ENCODE peak calls at places on chromosomes 7 and 10, in six cellular contexts. X is uterus; M is RWPE1; T is CD8-positive, alpha-beta T cell; B is hepatocyte; Z is MM.1S. K is an unnamed sample.

GRCh38 chr10:32049113-32049512 is 7.1 kb downstream of the KIF5B start:
- DNase-seq in T (no peak), B (no peak), X (no peak), Z (no peak), M (no peak), K (no peak)

GRCh38 chr10:1168763-1169162 is 112.6 kb downstream of the WDR37 start:
- DNase-seq in Z (no peak), M (no peak), T (no peak), X (no peak), B (no peak), K (no peak)

GRCh38 chr7:44796034-44796503 is 412 bp upstream of the PPIA start:
- DNase-seq in T (no peak), B (no peak), Z (peak), M (peak), X (no peak), K (no peak)

GRCh38 chr10:95655571-95656290 is 780 bp downstream of the ALDH18A1 start:
- DNase-seq in B (peak), Z (peak), M (peak), X (no peak), T (no peak), K (peak)

GRCh38 chr10:51124852-51125251 is 50.6 kb downstream of the PRKG1 start:
- DNase-seq in B (no peak), X (no peak), Z (no peak), T (no peak), M (no peak), K (no peak)

GRCh38 chr7:149773446-149774236 is at the start of gene ZNF467:
- DNase-seq in T (peak), B (peak), M (no peak), Z (no peak), X (peak), K (no peak)

GRCh38 chr7:129466796-129467195 is 32.6 kb downstream of the STRIP2 start:
- DNase-seq in X (no peak), Z (no peak), B (no peak), M (no peak), T (no peak), K (no peak)

GRCh38 chr7:27767374-27767773 is 27.4 kb downstream of the TAX1BP1 start:
- DNase-seq in X (no peak), T (no peak), M (no peak), B (no peak), Z (no peak), K (no peak)

GRCh38 chr10:118965636-118966035 is 63.9 kb upstream of the NANOS1 start:
- DNase-seq in Z (no peak), B (peak), X (no peak), T (no peak), M (no peak), K (no peak)

GRCh38 chr10:24897326-24897926 is 55.0 kb downstream of the PRTFDC1 start:
- DNase-seq in T (no peak), X (no peak), M (no peak), B (no peak), Z (no peak), K (no peak)

GRCh38 chr7:57415326-57415725 is 34.7 kb upstream of the ZNF716 start:
- DNase-seq in M (no peak), B (no peak), X (no peak), Z (no peak), T (no peak), K (no peak)

GRCh38 chr10:47205199-47205598 is 94.8 kb upstream of the GDF10 start:
- DNase-seq in M (no peak), B (no peak), X (no peak), T (no peak), Z (no peak), K (no peak)

GRCh38 chr10:44913312-44914079 is 2.4 kb downstream of the TMEM72 start:
- DNase-seq in M (no peak), Z (peak), B (peak), T (peak), X (no peak), K (no peak)

GRCh38 chr10:43134126-43134905 is 3.9 kb upstream of the CSGALNACT2 start:
- DNase-seq in B (no peak), Z (no peak), M (no peak), T (no peak), X (no peak), K (no peak)

GRCh38 chr7:149774237-149775175 is 1.1 kb upstream of the ZNF467 start:
- DNase-seq in M (no peak), Z (no peak), B (peak), T (no peak), X (peak), K (no peak)

GRCh38 chr7:114081606-114082425 is 163.0 kb upstream of the PPP1R3A start:
- DNase-seq in B (peak), M (peak), T (no peak), X (no peak), Z (peak), K (peak)

GRCh38 chr10:24929056-24929544 is 23.3 kb downstream of the PRTFDC1 start:
- DNase-seq in M (no peak), T (no peak), X (no peak), Z (no peak), B (no peak), K (no peak)

GRCh38 chr10:84337199-84337598 is 8.8 kb downstream of the CCSER2 start:
- DNase-seq in T (no peak), M (no peak), X (no peak), Z (no peak), B (no peak), K (no peak)

GRCh38 chr7:156752371-156753297 is 112.1 kb downstream of the RNF32 start:
- DNase-seq in X (no peak), T (no peak), B (no peak), Z (no peak), M (no peak), K (no peak)

GRCh38 chr10:98881789-98882188 is 353.9 kb downstream of the HPSE2 start:
- DNase-seq in Z (no peak), B (no peak), M (no peak), X (no peak), T (no peak), K (no peak)

GRCh38 chr7:102152672-102153585 is 133.7 kb upstream of the SH2B2 start:
- DNase-seq in X (peak), Z (no peak), B (peak), M (peak), T (no peak), K (no peak)

GRCh38 chr7:143214789-143215679 is 6.8 kb upstream of the TAS2R40 start:
- DNase-seq in T (peak), M (peak), B (peak), X (peak), Z (peak), K (peak)

GRCh38 chr10:91796332-91797076 is 1.7 kb upstream of the TNKS2 start:
- DNase-seq in B (peak), X (peak), M (peak), T (peak), Z (peak), K (peak)

GRCh38 chr10:84762754-84763394 is 434.5 kb downstream of the CCSER2 start:
- DNase-seq in B (no peak), T (no peak), M (no peak), X (no peak), Z (no peak), K (no peak)

GRCh38 chr10:45454859-45455258 is 80.8 kb downstream of the ALOX5 start:
- DNase-seq in M (no peak), T (no peak), X (no peak), Z (peak), B (no peak), K (no peak)

GRCh38 chr10:83983578-83984255 is 155.6 kb upstream of the GHITM start:
- DNase-seq in B (no peak), Z (no peak), T (no peak), X (no peak), M (peak), K (no peak)

GRCh38 chr10:126111562-126111961 is 215.2 kb downstream of the FANK1 start:
- DNase-seq in T (no peak), B (no peak), Z (no peak), X (no peak), M (no peak), K (no peak)

GRCh38 chr10:131655101-131655849 is 245.5 kb upstream of the PPP2R2D start:
- DNase-seq in B (peak), Z (no peak), T (no peak), X (no peak), M (peak), K (no peak)

GRCh38 chr7:78852951-78853350 is 600.5 kb downstream of the MAGI2 start:
- DNase-seq in T (no peak), Z (no peak), X (no peak), M (no peak), B (no peak), K (no peak)

GRCh38 chr10:45437587-45438456 is 63.8 kb downstream of the ALOX5 start:
- DNase-seq in Z (no peak), B (no peak), T (no peak), X (no peak), M (no peak), K (no peak)

GRCh38 chr10:121326905-121327304 is 271.3 kb downstream of the FGFR2 start:
- DNase-seq in B (no peak), X (no peak), M (peak), T (no peak), Z (no peak), K (no peak)
- TF ChIP-seq CTCF in B (no peak), X (no peak), M (no peak), T (no peak), Z (no peak), K (no peak)

DNA sequence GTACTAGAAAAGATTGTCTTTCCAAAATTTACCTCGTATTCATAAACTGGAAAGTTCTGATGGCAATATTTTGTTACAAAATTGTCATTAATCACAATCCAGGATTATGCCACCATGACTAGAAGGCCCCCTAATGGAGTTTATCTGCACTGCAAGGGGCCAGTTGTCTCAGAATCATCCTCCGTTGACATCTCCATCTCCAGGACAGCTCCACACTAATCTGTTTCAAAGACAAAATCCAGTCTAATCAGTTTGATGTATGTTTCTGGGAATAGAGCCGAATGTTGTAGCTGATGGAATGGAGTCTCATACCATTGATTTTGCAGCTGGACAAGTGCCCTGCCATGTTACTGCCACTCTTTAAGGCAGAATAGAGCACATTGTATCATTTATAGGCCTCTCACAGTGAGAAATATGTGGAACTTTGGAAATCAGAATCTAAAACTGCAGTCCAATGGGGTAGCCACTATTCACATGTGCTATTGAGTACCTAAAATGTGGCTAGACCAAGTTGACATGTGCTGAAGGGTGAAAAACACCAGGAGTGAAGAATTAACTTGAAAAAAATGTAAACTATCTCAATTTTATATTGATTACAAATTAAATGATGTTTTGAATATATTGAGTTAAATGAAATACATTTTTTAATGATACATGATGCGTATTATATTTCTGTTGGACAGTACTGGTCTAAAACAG is 38.3 kb upstream of the TOMM7 start:
- DNase-seq in B (no peak), M (no peak), T (no peak), X (no peak), Z (no peak), K (no peak)
- TF ChIP-seq CTCF in B (no peak), M (peak), T (peak), X (no peak), Z (peak), K (peak)

GRCh38 chr10:12550994-12551393 is 201.6 kb downstream of the CAMK1D start:
- DNase-seq in B (no peak), X (no peak), Z (no peak), T (no peak), M (no peak), K (no peak)

GRCh38 chr10:12547301-12547771 is 198.0 kb downstream of the CAMK1D start:
- DNase-seq in X (no peak), Z (no peak), T (no peak), M (no peak), B (no peak), K (no peak)

GRCh38 chr10:12543589-12543988 is 194.2 kb downstream of the CAMK1D start:
- DNase-seq in B (no peak), X (no peak), T (no peak), M (no peak), Z (no peak), K (no peak)

DNA sequence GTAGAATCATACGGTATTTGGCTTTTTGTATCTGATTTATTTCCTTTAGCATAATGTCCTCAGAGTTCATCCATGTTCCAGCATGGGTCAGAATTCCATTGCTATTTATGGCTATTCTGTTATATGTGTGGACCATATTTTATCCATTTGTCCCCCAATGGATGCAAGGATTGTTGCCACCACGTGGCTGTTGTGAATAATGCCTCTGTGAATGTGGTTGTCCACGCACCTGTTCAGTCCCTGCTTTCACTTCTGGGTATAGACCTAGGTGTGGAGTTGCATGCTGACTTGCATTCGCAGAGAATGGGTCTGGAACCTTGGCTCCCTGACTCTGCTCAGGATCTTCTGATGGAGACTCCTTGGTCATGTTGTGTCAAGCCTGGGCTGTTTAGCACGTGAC is 199.9 kb downstream of the CAMK1D start:
- DNase-seq in M (peak), X (no peak), B (no peak), T (no peak), Z (peak), K (peak)
- TF ChIP-seq CTCF in M (no peak), X (no peak), B (no peak), T (no peak), Z (peak), K (no peak)

GRCh38 chr7:66423729-66424128 is 205.0 kb upstream of the KCTD7 start:
- DNase-seq in B (no peak), Z (no peak), X (no peak), T (no peak), M (no peak), K (no peak)
- TF ChIP-seq CTCF in B (no peak), Z (no peak), X (no peak), T (no peak), M (no peak), K (no peak)

GRCh38 chr10:22609719-22610118 is 104.7 kb downstream of the PIP4K2A start:
- DNase-seq in M (no peak), B (no peak), T (no peak), Z (no peak), X (no peak), K (no peak)
- TF ChIP-seq CTCF in M (no peak), B (no peak), T (no peak), Z (no peak), X (no peak), K (no peak)

GRCh38 chr10:8477300-8477699 is 422.8 kb downstream of the GATA3 start:
- DNase-seq in B (no peak), Z (no peak), T (no peak), M (no peak), X (no peak), K (no peak)

GRCh38 chr10:8468477-8468876 is 414.0 kb downstream of the GATA3 start:
- DNase-seq in B (no peak), M (no peak), X (no peak), Z (no peak), T (no peak), K (no peak)

GRCh38 chr10:8473205-8473604 is 418.7 kb downstream of the GATA3 start:
- DNase-seq in M (no peak), B (no peak), Z (no peak), X (no peak), T (no peak), K (no peak)
- TF ChIP-seq CTCF in M (no peak), B (no peak), Z (no peak), X (no peak), T (peak), K (peak)

GRCh38 chr10:59887006-59887405 is 19.4 kb downstream of the CCDC6 start:
- DNase-seq in Z (no peak), X (no peak), M (no peak), T (no peak), B (no peak), K (no peak)
- TF ChIP-seq CTCF in Z (no peak), X (no peak), M (no peak), T (no peak), B (no peak), K (no peak)

GRCh38 chr7:47338031-47338430 is 243.9 kb downstream of the TNS3 start:
- DNase-seq in T (no peak), B (no peak), M (no peak), Z (no peak), X (no peak), K (no peak)

GRCh38 chr7:47335557-47336177 is 246.2 kb downstream of the TNS3 start:
- DNase-seq in M (no peak), Z (no peak), T (no peak), B (no peak), X (no peak), K (no peak)

GRCh38 chr7:47336178-47337020 is 245.5 kb downstream of the TNS3 start:
- DNase-seq in M (peak), Z (no peak), T (no peak), X (no peak), B (no peak), K (no peak)

GRCh38 chr7:47337021-47337492 is 244.9 kb downstream of the TNS3 start:
- DNase-seq in Z (no peak), B (no peak), M (no peak), X (no peak), T (no peak), K (no peak)

DNA sequence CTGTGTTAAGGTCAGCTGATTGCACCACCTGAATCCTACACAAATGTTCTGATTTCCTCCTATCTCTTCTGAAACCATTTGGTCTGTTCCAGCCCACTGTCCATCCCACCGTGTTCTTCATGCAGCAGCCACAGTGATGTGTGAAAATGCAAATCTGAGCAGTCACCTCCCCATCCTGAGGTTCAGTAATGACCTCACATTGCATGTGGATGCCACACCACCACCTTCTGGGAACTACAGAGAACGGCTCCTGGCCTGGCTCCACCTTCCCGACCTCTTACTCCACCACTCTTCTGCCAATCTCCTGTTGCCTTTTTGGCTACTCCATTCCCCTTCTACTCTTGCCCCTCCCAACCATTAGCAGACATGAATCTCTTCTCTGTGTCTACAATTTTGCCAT is 244.4 kb downstream of the TNS3 start:
- DNase-seq in M (no peak), Z (no peak), B (no peak), T (no peak), X (no peak), K (peak)
- TF ChIP-seq CTCF in M (no peak), Z (no peak), B (no peak), T (no peak), X (no peak), K (peak)

GRCh38 chr7:151379534-151380198 is 30.2 kb downstream of the WDR86 start:
- DNase-seq in B (no peak), T (no peak), Z (no peak), M (no peak), X (no peak), K (no peak)

GRCh38 chr7:151381083-151381332 is 28.8 kb downstream of the WDR86 start:
- DNase-seq in Z (no peak), M (no peak), X (no peak), B (no peak), T (no peak), K (no peak)

GRCh38 chr7:151382079-151382885 is 27.6 kb downstream of the WDR86 start:
- DNase-seq in Z (no peak), M (no peak), X (no peak), B (no peak), T (peak), K (no peak)

GRCh38 chr7:151380199-151381082 is 29.4 kb downstream of the WDR86 start:
- DNase-seq in T (no peak), X (no peak), Z (no peak), M (no peak), B (no peak), K (no peak)

GRCh38 chr7:151381333-151382078 is 28.3 kb downstream of the WDR86 start:
- DNase-seq in X (no peak), M (no peak), Z (no peak), B (no peak), T (peak), K (peak)
- TF ChIP-seq CTCF in X (no peak), M (no peak), Z (no peak), B (no peak), T (no peak), K (no peak)

GRCh38 chr7:64098-64521 is 128.3 kb upstream of the FAM20C start:
- DNase-seq in X (peak), B (peak), T (no peak), M (peak), Z (no peak), K (no peak)
- TF ChIP-seq CTCF in X (peak), B (peak), T (no peak), M (peak), Z (no peak), K (peak)

K was measured in GM10248.